ENCODE peak calls at places on chromosomes 11 and 22, in six cellular contexts. One of them, this sample, is unnamed.
A peak's percentile ranks its signal among the peaks of the same experiment; 100 is the strongest.

GRCh38 chr11:125304111-125304639 is 139.6 kb downstream of the PKNOX2 start:
- DNase-seq in uterus: no peak
- DNase-seq in stomach: no peak
- DNase-seq in NB4: no peak
- DNase-seq in upper lobe of left lung: no peak
- DNase-seq in body of pancreas: no peak
- DNase-seq in this sample: peak; percentile 23

GRCh38 chr22:39625554-39626537 is 55.3 kb downstream of the CACNA1I start:
- DNase-seq in uterus: no peak
- DNase-seq in stomach: no peak
- DNase-seq in NB4: no peak
- DNase-seq in upper lobe of left lung: no peak
- DNase-seq in body of pancreas: no peak
- DNase-seq in this sample: no peak

GRCh38 chr22:41910599-41911291 is 4.1 kb downstream of the SHISA8 start:
- DNase-seq in uterus: no peak
- DNase-seq in stomach: peak; percentile 61
- DNase-seq in NB4: no peak
- DNase-seq in upper lobe of left lung: peak; percentile 88
- DNase-seq in body of pancreas: peak; percentile 62
- DNase-seq in this sample: no peak

GRCh38 chr22:46233231-46233630 is 16.9 kb downstream of the CDPF1 start:
- DNase-seq in uterus: no peak
- DNase-seq in stomach: no peak
- DNase-seq in NB4: peak; percentile 76
- DNase-seq in upper lobe of left lung: no peak
- DNase-seq in body of pancreas: peak; percentile 75
- DNase-seq in this sample: peak; percentile 30

GRCh38 chr22:39362932-39363331 is 13.1 kb downstream of the SYNGR1 start:
- DNase-seq in uterus: no peak
- DNase-seq in stomach: no peak
- DNase-seq in NB4: no peak
- DNase-seq in upper lobe of left lung: no peak
- DNase-seq in body of pancreas: no peak
- DNase-seq in this sample: no peak

GRCh38 chr11:14969922-14970323 is 2.2 kb downstream of the CALCA start:
- DNase-seq in uterus: no peak
- DNase-seq in stomach: peak; percentile 37
- DNase-seq in NB4: peak; percentile 41
- DNase-seq in upper lobe of left lung: peak; percentile 74
- DNase-seq in body of pancreas: peak; percentile 62
- DNase-seq in this sample: no peak

GRCh38 chr22:26558246-26558895 is 31.6 kb downstream of the TPST2 start:
- DNase-seq in uterus: no peak
- DNase-seq in stomach: no peak
- DNase-seq in NB4: no peak
- DNase-seq in upper lobe of left lung: no peak
- DNase-seq in body of pancreas: peak; percentile 63
- DNase-seq in this sample: no peak

GRCh38 chr11:128731041-128731663 is 37.3 kb downstream of the FLI1 start:
- DNase-seq in uterus: no peak
- DNase-seq in stomach: no peak
- DNase-seq in NB4: no peak
- DNase-seq in upper lobe of left lung: no peak
- DNase-seq in body of pancreas: no peak
- DNase-seq in this sample: peak; percentile 69

GRCh38 chr11:9397746-9398680 is 13.6 kb downstream of the IPO7 start:
- DNase-seq in uterus: no peak
- DNase-seq in stomach: no peak
- DNase-seq in NB4: no peak
- DNase-seq in upper lobe of left lung: no peak
- DNase-seq in body of pancreas: no peak
- DNase-seq in this sample: no peak

GRCh38 chr22:29030618-29031235 is 30.9 kb downstream of the C22orf31 start:
- DNase-seq in uterus: peak; percentile 88
- DNase-seq in stomach: peak; percentile 93
- DNase-seq in NB4: no peak
- DNase-seq in upper lobe of left lung: peak; percentile 88
- DNase-seq in body of pancreas: peak; percentile 94
- DNase-seq in this sample: no peak

GRCh38 chr11:14189874-14190273 is 169.1 kb downstream of the RRAS2 start:
- DNase-seq in uterus: peak; percentile 43
- DNase-seq in stomach: no peak
- DNase-seq in NB4: peak; percentile 80
- DNase-seq in upper lobe of left lung: no peak
- DNase-seq in body of pancreas: peak; percentile 23
- DNase-seq in this sample: peak; percentile 59

GRCh38 chr11:20000393-20001134 is 159.7 kb downstream of the DBX1 start:
- DNase-seq in uterus: no peak
- DNase-seq in stomach: no peak
- DNase-seq in NB4: no peak
- DNase-seq in upper lobe of left lung: no peak
- DNase-seq in body of pancreas: peak; percentile 42
- DNase-seq in this sample: no peak

GRCh38 chr11:75986966-75987365 is 172.0 kb downstream of the UVRAG start:
- DNase-seq in uterus: no peak
- DNase-seq in stomach: no peak
- DNase-seq in NB4: no peak
- DNase-seq in upper lobe of left lung: no peak
- DNase-seq in body of pancreas: no peak
- DNase-seq in this sample: no peak

GRCh38 chr22:37020192-37020479 is 594 bp downstream of the MPST start:
- DNase-seq in uterus: no peak
- DNase-seq in stomach: peak; percentile 58
- DNase-seq in NB4: peak; percentile 64
- DNase-seq in upper lobe of left lung: no peak
- DNase-seq in body of pancreas: peak; percentile 61
- DNase-seq in this sample: no peak

GRCh38 chr11:83035070-83035854 is 36.4 kb downstream of the RAB30 start:
- DNase-seq in uterus: peak; percentile 35
- DNase-seq in stomach: no peak
- DNase-seq in NB4: peak; percentile 39
- DNase-seq in upper lobe of left lung: no peak
- DNase-seq in body of pancreas: no peak
- DNase-seq in this sample: peak; percentile 46

DNA sequence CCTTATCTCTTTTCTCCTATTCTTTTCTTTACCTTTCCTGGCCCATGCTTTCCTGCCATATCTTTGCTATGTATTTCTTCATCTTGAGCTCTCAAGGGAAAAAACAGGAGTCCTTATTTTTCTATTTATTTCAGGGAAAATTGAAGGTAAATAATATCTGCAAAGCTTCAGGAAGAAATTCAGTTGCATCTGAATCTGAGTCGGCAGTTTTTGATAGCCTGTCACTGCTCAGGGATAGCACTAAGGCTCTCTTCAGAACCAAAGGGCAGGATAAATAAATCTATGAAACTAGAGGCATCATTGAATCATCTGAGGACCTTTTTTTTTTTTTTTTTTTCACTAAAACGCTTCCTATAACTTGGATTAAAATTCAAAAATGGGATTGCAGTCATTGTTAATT is 288.9 kb downstream of the TMEM135 start:
- DNase-seq in uterus: no peak
- DNase-seq in stomach: no peak
- DNase-seq in NB4: no peak
- DNase-seq in upper lobe of left lung: no peak
- DNase-seq in body of pancreas: no peak
- DNase-seq in this sample: no peak
- TF ChIP-seq CTCF in uterus: no peak
- TF ChIP-seq CTCF in stomach: no peak
- TF ChIP-seq CTCF in NB4: no peak
- TF ChIP-seq CTCF in upper lobe of left lung: no peak
- TF ChIP-seq CTCF in body of pancreas: no peak
- TF ChIP-seq CTCF in this sample: no peak

GRCh38 chr22:49936018-49936972 is 17.9 kb downstream of the CRELD2 start:
- DNase-seq in uterus: peak; percentile 95
- DNase-seq in stomach: peak; percentile 95
- DNase-seq in NB4: peak; percentile 92
- DNase-seq in upper lobe of left lung: peak; percentile 97
- DNase-seq in body of pancreas: peak; percentile 85
- DNase-seq in this sample: peak; percentile 90

GRCh38 chr22:49935561-49935960 is 17.1 kb downstream of the CRELD2 start:
- DNase-seq in uterus: no peak
- DNase-seq in stomach: no peak
- DNase-seq in NB4: peak; percentile 36
- DNase-seq in upper lobe of left lung: no peak
- DNase-seq in body of pancreas: peak; percentile 6
- DNase-seq in this sample: no peak

GRCh38 chr22:49938565-49939136 is 20.2 kb downstream of the CRELD2 start:
- DNase-seq in uterus: no peak
- DNase-seq in stomach: peak; percentile 30
- DNase-seq in NB4: no peak
- DNase-seq in upper lobe of left lung: peak; percentile 79
- DNase-seq in body of pancreas: no peak
- DNase-seq in this sample: no peak

GRCh38 chr22:49937758-49938564 is 19.5 kb downstream of the CRELD2 start:
- DNase-seq in uterus: no peak
- DNase-seq in stomach: peak; percentile 29
- DNase-seq in NB4: no peak
- DNase-seq in upper lobe of left lung: peak; percentile 86
- DNase-seq in body of pancreas: peak; percentile 40
- DNase-seq in this sample: no peak

DNA sequence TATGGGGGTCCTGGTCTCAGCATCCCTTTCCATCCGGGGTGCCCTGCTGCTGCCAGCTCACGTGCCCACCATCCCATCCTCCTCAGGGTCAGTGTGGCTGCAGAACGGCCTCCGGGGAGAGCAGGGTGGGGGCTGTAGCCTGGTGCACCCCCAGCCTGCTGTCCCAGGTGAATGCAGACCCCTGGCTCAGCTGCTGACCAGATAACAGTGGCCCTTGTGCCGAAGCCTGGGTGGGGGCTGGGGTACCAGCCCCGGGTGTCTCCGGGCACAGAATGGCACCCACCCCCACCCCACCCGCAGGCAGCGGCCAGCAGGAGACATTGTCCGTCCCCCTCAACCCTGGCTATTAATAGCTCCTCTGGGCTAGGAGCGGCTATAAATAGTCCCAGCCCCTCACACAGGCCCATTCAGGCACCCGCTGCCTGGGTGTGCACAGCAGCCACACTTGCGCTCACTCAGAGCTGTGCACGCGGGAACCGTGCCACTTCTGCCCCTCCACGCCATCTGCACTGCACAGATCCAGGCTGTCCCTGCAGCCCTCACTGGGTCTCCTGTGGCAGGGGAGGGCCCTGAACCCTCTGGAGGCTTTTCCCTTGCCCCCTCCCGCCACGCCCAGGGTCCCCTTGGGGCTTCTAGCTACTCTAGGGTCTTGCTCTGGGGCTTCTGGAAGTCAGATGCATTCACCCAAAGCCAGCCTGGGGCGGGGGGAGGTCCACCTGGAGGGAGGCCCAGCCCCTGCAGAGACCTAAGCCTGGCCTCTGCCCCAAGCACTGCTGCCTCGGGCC is 18.7 kb downstream of the CRELD2 start:
- DNase-seq in uterus: no peak
- DNase-seq in stomach: peak; percentile 57
- DNase-seq in NB4: no peak
- DNase-seq in upper lobe of left lung: peak; percentile 65
- DNase-seq in body of pancreas: no peak
- DNase-seq in this sample: no peak
- TF ChIP-seq POLR2A in uterus: no peak
- TF ChIP-seq POLR2A in stomach: no peak
- TF ChIP-seq POLR2A in NB4: no peak
- TF ChIP-seq POLR2A in upper lobe of left lung: peak; percentile 7
- TF ChIP-seq POLR2A in body of pancreas: no peak
- TF ChIP-seq POLR2A in this sample: no peak

DNA sequence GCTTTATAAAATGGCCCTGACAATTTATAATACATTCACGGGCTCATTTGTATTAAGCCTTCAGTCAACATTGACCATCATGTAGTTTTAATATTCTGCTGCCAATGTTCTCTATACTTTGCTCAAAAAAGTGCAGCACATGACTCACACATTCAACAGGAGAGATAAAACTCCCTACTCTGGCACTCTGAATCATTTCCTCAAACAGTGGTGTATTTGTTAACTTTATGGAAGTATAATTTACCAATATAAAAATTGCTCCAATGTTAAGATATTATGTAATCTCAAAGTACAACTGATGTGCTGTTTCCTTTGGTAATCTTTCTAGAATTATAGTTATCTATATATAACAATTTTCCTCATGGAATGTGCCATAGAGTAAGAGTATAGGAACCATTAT is 39.9 kb downstream of the MAML2 start:
- DNase-seq in uterus: no peak
- DNase-seq in stomach: no peak
- DNase-seq in NB4: peak; percentile 73
- DNase-seq in upper lobe of left lung: no peak
- DNase-seq in body of pancreas: no peak
- DNase-seq in this sample: no peak
- H3K4me3 ChIP-seq in uterus: no peak overlapping the region
- H3K4me3 ChIP-seq in stomach: no peak overlapping the region
- H3K4me3 ChIP-seq in NB4: no peak overlapping the region
- H3K4me3 ChIP-seq in upper lobe of left lung: no peak overlapping the region
- H3K4me3 ChIP-seq in body of pancreas: no peak overlapping the region
- H3K4me3 ChIP-seq in this sample: no peak overlapping the region

GRCh38 chr11:121323208-121323607 is 30.6 kb downstream of the SC5D start:
- DNase-seq in uterus: no peak
- DNase-seq in stomach: no peak
- DNase-seq in NB4: no peak
- DNase-seq in upper lobe of left lung: no peak
- DNase-seq in body of pancreas: no peak
- DNase-seq in this sample: no peak
- TF ChIP-seq CTCF in uterus: no peak
- TF ChIP-seq CTCF in stomach: no peak
- TF ChIP-seq CTCF in NB4: no peak
- TF ChIP-seq CTCF in upper lobe of left lung: no peak
- TF ChIP-seq CTCF in body of pancreas: no peak
- TF ChIP-seq CTCF in this sample: no peak

GRCh38 chr11:797300-798092 is 585 bp downstream of the SLC25A22 start:
- DNase-seq in uterus: peak; percentile 77
- DNase-seq in stomach: peak; percentile 60
- DNase-seq in NB4: peak; percentile 87
- DNase-seq in upper lobe of left lung: peak; percentile 95
- DNase-seq in body of pancreas: peak; percentile 76
- DNase-seq in this sample: peak; percentile 93

GRCh38 chr11:799641-800316 is 1.7 kb upstream of the SLC25A22 start:
- DNase-seq in uterus: no peak
- DNase-seq in stomach: no peak
- DNase-seq in NB4: no peak
- DNase-seq in upper lobe of left lung: peak; percentile 82
- DNase-seq in body of pancreas: no peak
- DNase-seq in this sample: no peak

GRCh38 chr11:796565-797299 is 1.3 kb downstream of the SLC25A22 start:
- DNase-seq in uterus: no peak
- DNase-seq in stomach: no peak
- DNase-seq in NB4: no peak
- DNase-seq in upper lobe of left lung: peak; percentile 59
- DNase-seq in body of pancreas: peak; percentile 47
- DNase-seq in this sample: no peak

GRCh38 chr11:800473-800872 is 2.4 kb upstream of the SLC25A22 start:
- DNase-seq in uterus: no peak
- DNase-seq in stomach: no peak
- DNase-seq in NB4: no peak
- DNase-seq in upper lobe of left lung: peak; percentile 81
- DNase-seq in body of pancreas: no peak
- DNase-seq in this sample: no peak

GRCh38 chr11:798093-798713 is at the start of gene SLC25A22:
- DNase-seq in uterus: peak; percentile 58
- DNase-seq in stomach: peak; percentile 85
- DNase-seq in NB4: peak; percentile 85
- DNase-seq in upper lobe of left lung: peak; percentile 98
- DNase-seq in body of pancreas: peak; percentile 85
- DNase-seq in this sample: peak; percentile 93
- TF ChIP-seq POLR2A in uterus: peak; percentile 10
- TF ChIP-seq POLR2A in stomach: no peak
- TF ChIP-seq POLR2A in NB4: no peak
- TF ChIP-seq POLR2A in upper lobe of left lung: no peak
- TF ChIP-seq POLR2A in body of pancreas: no peak
- TF ChIP-seq POLR2A in this sample: no peak

GRCh38 chr11:43550714-43551113 is 129.8 kb upstream of the HSD17B12 start:
- DNase-seq in uterus: no peak
- DNase-seq in stomach: no peak
- DNase-seq in NB4: no peak
- DNase-seq in upper lobe of left lung: no peak
- DNase-seq in body of pancreas: no peak
- DNase-seq in this sample: no peak
- H3K4me3 ChIP-seq in uterus: no peak overlapping the region
- H3K4me3 ChIP-seq in stomach: no peak overlapping the region
- H3K4me3 ChIP-seq in NB4: no peak overlapping the region
- H3K4me3 ChIP-seq in upper lobe of left lung: no peak overlapping the region
- H3K4me3 ChIP-seq in body of pancreas: no peak overlapping the region
- H3K4me3 ChIP-seq in this sample: no peak overlapping the region

This sample was measured in lower leg skin.